ENCODE peak calls at places on chromosomes 13 and 19, in ten cellular contexts. One of them, this sample, is unnamed.

GRCh38 chr13:109840201-109840892 is 54.0 kb upstream of the IRS2 start:
- DNase-seq in neural crest cell: no peak
- DNase-seq in foreskin keratinocyte: peak
- DNase-seq in KBM-7: peak
- DNase-seq in RWPE1: peak
- DNase-seq in CD8-positive, alpha-beta memory T cell: no peak
- DNase-seq in lower leg skin: peak
- DNase-seq in iris pigment epithelial cell: peak
- DNase-seq in DMS153: no peak
- DNase-seq in stimulated activated effector memory CD8-positive, alpha-beta T cell treated with anti-CD3 and anti-CD28 coated beads, Interleukin-12 subunit alpha, Interleukin-12 subunit beta, amount 100 ng/mL, for 72 hours: no peak
- DNase-seq in this sample: peak

GRCh38 chr13:34044660-34045080 is 226.7 kb downstream of the RFC3 start:
- DNase-seq in neural crest cell: no peak
- DNase-seq in foreskin keratinocyte: peak
- DNase-seq in KBM-7: no peak
- DNase-seq in RWPE1: peak
- DNase-seq in CD8-positive, alpha-beta memory T cell: no peak
- DNase-seq in lower leg skin: no peak
- DNase-seq in iris pigment epithelial cell: peak
- DNase-seq in DMS153: no peak
- DNase-seq in stimulated activated effector memory CD8-positive, alpha-beta T cell treated with anti-CD3 and anti-CD28 coated beads, Interleukin-12 subunit alpha, Interleukin-12 subunit beta, amount 100 ng/mL, for 72 hours: no peak
- DNase-seq in this sample: peak

GRCh38 chr19:55647732-55648656 is at the start of gene CCDC106:
- DNase-seq in neural crest cell: peak
- DNase-seq in foreskin keratinocyte: peak
- DNase-seq in KBM-7: peak
- DNase-seq in RWPE1: peak
- DNase-seq in CD8-positive, alpha-beta memory T cell: peak
- DNase-seq in lower leg skin: no peak
- DNase-seq in iris pigment epithelial cell: peak
- DNase-seq in DMS153: no peak
- DNase-seq in stimulated activated effector memory CD8-positive, alpha-beta T cell treated with anti-CD3 and anti-CD28 coated beads, Interleukin-12 subunit alpha, Interleukin-12 subunit beta, amount 100 ng/mL, for 72 hours: peak
- DNase-seq in this sample: no peak

GRCh38 chr19:30854661-30855060 is 482.5 kb downstream of the ZNF536 start:
- DNase-seq in neural crest cell: no peak
- DNase-seq in foreskin keratinocyte: no peak
- DNase-seq in KBM-7: no peak
- DNase-seq in RWPE1: no peak
- DNase-seq in CD8-positive, alpha-beta memory T cell: no peak
- DNase-seq in lower leg skin: peak
- DNase-seq in iris pigment epithelial cell: no peak
- DNase-seq in DMS153: no peak
- DNase-seq in stimulated activated effector memory CD8-positive, alpha-beta T cell treated with anti-CD3 and anti-CD28 coated beads, Interleukin-12 subunit alpha, Interleukin-12 subunit beta, amount 100 ng/mL, for 72 hours: peak
- DNase-seq in this sample: no peak

GRCh38 chr19:50977626-50978025 is 6.1 kb downstream of the KLK7 start:
- DNase-seq in neural crest cell: no peak
- DNase-seq in foreskin keratinocyte: no peak
- DNase-seq in KBM-7: no peak
- DNase-seq in RWPE1: no peak
- DNase-seq in CD8-positive, alpha-beta memory T cell: no peak
- DNase-seq in lower leg skin: no peak
- DNase-seq in iris pigment epithelial cell: no peak
- DNase-seq in DMS153: no peak
- DNase-seq in stimulated activated effector memory CD8-positive, alpha-beta T cell treated with anti-CD3 and anti-CD28 coated beads, Interleukin-12 subunit alpha, Interleukin-12 subunit beta, amount 100 ng/mL, for 72 hours: no peak
- DNase-seq in this sample: peak

GRCh38 chr13:48839171-48839570 is 136.5 kb upstream of the FNDC3A start:
- DNase-seq in neural crest cell: no peak
- DNase-seq in foreskin keratinocyte: no peak
- DNase-seq in KBM-7: no peak
- DNase-seq in RWPE1: no peak
- DNase-seq in CD8-positive, alpha-beta memory T cell: no peak
- DNase-seq in lower leg skin: no peak
- DNase-seq in iris pigment epithelial cell: peak
- DNase-seq in DMS153: no peak
- DNase-seq in stimulated activated effector memory CD8-positive, alpha-beta T cell treated with anti-CD3 and anti-CD28 coated beads, Interleukin-12 subunit alpha, Interleukin-12 subunit beta, amount 100 ng/mL, for 72 hours: no peak
- DNase-seq in this sample: no peak

GRCh38 chr19:12000152-12000981 is 35.1 kb downstream of the ZNF433 start:
- DNase-seq in neural crest cell: no peak
- DNase-seq in foreskin keratinocyte: no peak
- DNase-seq in KBM-7: no peak
- DNase-seq in RWPE1: no peak
- DNase-seq in CD8-positive, alpha-beta memory T cell: no peak
- DNase-seq in lower leg skin: no peak
- DNase-seq in iris pigment epithelial cell: peak
- DNase-seq in DMS153: no peak
- DNase-seq in stimulated activated effector memory CD8-positive, alpha-beta T cell treated with anti-CD3 and anti-CD28 coated beads, Interleukin-12 subunit alpha, Interleukin-12 subunit beta, amount 100 ng/mL, for 72 hours: no peak
- DNase-seq in this sample: no peak

GRCh38 chr13:36193151-36193855 is 21.1 kb downstream of the SOHLH2 start:
- DNase-seq in neural crest cell: no peak
- DNase-seq in foreskin keratinocyte: peak
- DNase-seq in KBM-7: no peak
- DNase-seq in RWPE1: peak
- DNase-seq in CD8-positive, alpha-beta memory T cell: no peak
- DNase-seq in lower leg skin: no peak
- DNase-seq in iris pigment epithelial cell: peak
- DNase-seq in DMS153: no peak
- DNase-seq in stimulated activated effector memory CD8-positive, alpha-beta T cell treated with anti-CD3 and anti-CD28 coated beads, Interleukin-12 subunit alpha, Interleukin-12 subunit beta, amount 100 ng/mL, for 72 hours: no peak
- DNase-seq in this sample: no peak

GRCh38 chr19:17405250-17406038 is at the start of gene BST2:
- DNase-seq in neural crest cell: no peak
- DNase-seq in foreskin keratinocyte: peak
- DNase-seq in KBM-7: peak
- DNase-seq in RWPE1: peak
- DNase-seq in CD8-positive, alpha-beta memory T cell: peak
- DNase-seq in lower leg skin: no peak
- DNase-seq in iris pigment epithelial cell: peak
- DNase-seq in DMS153: peak
- DNase-seq in stimulated activated effector memory CD8-positive, alpha-beta T cell treated with anti-CD3 and anti-CD28 coated beads, Interleukin-12 subunit alpha, Interleukin-12 subunit beta, amount 100 ng/mL, for 72 hours: peak
- DNase-seq in this sample: peak

GRCh38 chr19:54389556-54389955 is 24.8 kb upstream of the LAIR1 start:
- DNase-seq in neural crest cell: no peak
- DNase-seq in foreskin keratinocyte: no peak
- DNase-seq in KBM-7: peak
- DNase-seq in RWPE1: no peak
- DNase-seq in CD8-positive, alpha-beta memory T cell: no peak
- DNase-seq in lower leg skin: no peak
- DNase-seq in iris pigment epithelial cell: no peak
- DNase-seq in DMS153: no peak
- DNase-seq in stimulated activated effector memory CD8-positive, alpha-beta T cell treated with anti-CD3 and anti-CD28 coated beads, Interleukin-12 subunit alpha, Interleukin-12 subunit beta, amount 100 ng/mL, for 72 hours: no peak
- DNase-seq in this sample: no peak

GRCh38 chr19:45848922-45849321 is 14.0 kb downstream of the SYMPK start:
- DNase-seq in neural crest cell: no peak
- DNase-seq in foreskin keratinocyte: no peak
- DNase-seq in KBM-7: peak
- DNase-seq in RWPE1: no peak
- DNase-seq in CD8-positive, alpha-beta memory T cell: peak
- DNase-seq in lower leg skin: no peak
- DNase-seq in iris pigment epithelial cell: no peak
- DNase-seq in DMS153: no peak
- DNase-seq in stimulated activated effector memory CD8-positive, alpha-beta T cell treated with anti-CD3 and anti-CD28 coated beads, Interleukin-12 subunit alpha, Interleukin-12 subunit beta, amount 100 ng/mL, for 72 hours: no peak
- DNase-seq in this sample: no peak

GRCh38 chr13:53254495-53254894 is 225.9 kb downstream of the OLFM4 start:
- DNase-seq in neural crest cell: peak
- DNase-seq in foreskin keratinocyte: no peak
- DNase-seq in KBM-7: no peak
- DNase-seq in RWPE1: peak
- DNase-seq in CD8-positive, alpha-beta memory T cell: no peak
- DNase-seq in lower leg skin: no peak
- DNase-seq in iris pigment epithelial cell: no peak
- DNase-seq in DMS153: no peak
- DNase-seq in stimulated activated effector memory CD8-positive, alpha-beta T cell treated with anti-CD3 and anti-CD28 coated beads, Interleukin-12 subunit alpha, Interleukin-12 subunit beta, amount 100 ng/mL, for 72 hours: no peak
- DNase-seq in this sample: no peak

GRCh38 chr19:17063412-17063811 is 11.8 kb downstream of the HAUS8 start:
- DNase-seq in neural crest cell: no peak
- DNase-seq in foreskin keratinocyte: no peak
- DNase-seq in KBM-7: no peak
- DNase-seq in RWPE1: no peak
- DNase-seq in CD8-positive, alpha-beta memory T cell: no peak
- DNase-seq in lower leg skin: no peak
- DNase-seq in iris pigment epithelial cell: no peak
- DNase-seq in DMS153: no peak
- DNase-seq in stimulated activated effector memory CD8-positive, alpha-beta T cell treated with anti-CD3 and anti-CD28 coated beads, Interleukin-12 subunit alpha, Interleukin-12 subunit beta, amount 100 ng/mL, for 72 hours: no peak
- DNase-seq in this sample: no peak

GRCh38 chr13:46211116-46211515 is 612 bp upstream of the LRRC63 start:
- DNase-seq in neural crest cell: no peak
- DNase-seq in foreskin keratinocyte: no peak
- DNase-seq in KBM-7: peak
- DNase-seq in RWPE1: peak
- DNase-seq in CD8-positive, alpha-beta memory T cell: peak
- DNase-seq in lower leg skin: no peak
- DNase-seq in iris pigment epithelial cell: no peak
- DNase-seq in DMS153: peak
- DNase-seq in stimulated activated effector memory CD8-positive, alpha-beta T cell treated with anti-CD3 and anti-CD28 coated beads, Interleukin-12 subunit alpha, Interleukin-12 subunit beta, amount 100 ng/mL, for 72 hours: peak
- DNase-seq in this sample: no peak

GRCh38 chr13:109941951-109942350 is 155.6 kb upstream of the IRS2 start:
- DNase-seq in neural crest cell: no peak
- DNase-seq in foreskin keratinocyte: peak
- DNase-seq in KBM-7: no peak
- DNase-seq in RWPE1: peak
- DNase-seq in CD8-positive, alpha-beta memory T cell: no peak
- DNase-seq in lower leg skin: no peak
- DNase-seq in iris pigment epithelial cell: peak
- DNase-seq in DMS153: no peak
- DNase-seq in stimulated activated effector memory CD8-positive, alpha-beta T cell treated with anti-CD3 and anti-CD28 coated beads, Interleukin-12 subunit alpha, Interleukin-12 subunit beta, amount 100 ng/mL, for 72 hours: no peak
- DNase-seq in this sample: no peak

GRCh38 chr19:14686411-14686810 is 3.4 kb upstream of the ZNF333 start:
- DNase-seq in neural crest cell: no peak
- DNase-seq in foreskin keratinocyte: peak
- DNase-seq in KBM-7: peak
- DNase-seq in RWPE1: no peak
- DNase-seq in CD8-positive, alpha-beta memory T cell: peak
- DNase-seq in lower leg skin: no peak
- DNase-seq in iris pigment epithelial cell: peak
- DNase-seq in DMS153: no peak
- DNase-seq in stimulated activated effector memory CD8-positive, alpha-beta T cell treated with anti-CD3 and anti-CD28 coated beads, Interleukin-12 subunit alpha, Interleukin-12 subunit beta, amount 100 ng/mL, for 72 hours: no peak
- DNase-seq in this sample: peak

GRCh38 chr19:695350-695949 is at the start of gene PRSS57:
- DNase-seq in neural crest cell: no peak
- DNase-seq in foreskin keratinocyte: no peak
- DNase-seq in KBM-7: peak
- DNase-seq in RWPE1: no peak
- DNase-seq in CD8-positive, alpha-beta memory T cell: no peak
- DNase-seq in lower leg skin: no peak
- DNase-seq in iris pigment epithelial cell: no peak
- DNase-seq in DMS153: no peak
- DNase-seq in stimulated activated effector memory CD8-positive, alpha-beta T cell treated with anti-CD3 and anti-CD28 coated beads, Interleukin-12 subunit alpha, Interleukin-12 subunit beta, amount 100 ng/mL, for 72 hours: no peak
- DNase-seq in this sample: no peak

GRCh38 chr19:3818479-3818878 is 32.3 kb upstream of the MATK start:
- DNase-seq in neural crest cell: no peak
- DNase-seq in foreskin keratinocyte: peak
- DNase-seq in KBM-7: peak
- DNase-seq in RWPE1: peak
- DNase-seq in CD8-positive, alpha-beta memory T cell: no peak
- DNase-seq in lower leg skin: no peak
- DNase-seq in iris pigment epithelial cell: peak
- DNase-seq in DMS153: no peak
- DNase-seq in stimulated activated effector memory CD8-positive, alpha-beta T cell treated with anti-CD3 and anti-CD28 coated beads, Interleukin-12 subunit alpha, Interleukin-12 subunit beta, amount 100 ng/mL, for 72 hours: no peak
- DNase-seq in this sample: no peak

GRCh38 chr19:46866407-46867132 is 5.8 kb downstream of the ARHGAP35 start:
- DNase-seq in neural crest cell: no peak
- DNase-seq in foreskin keratinocyte: no peak
- DNase-seq in KBM-7: no peak
- DNase-seq in RWPE1: no peak
- DNase-seq in CD8-positive, alpha-beta memory T cell: no peak
- DNase-seq in lower leg skin: no peak
- DNase-seq in iris pigment epithelial cell: no peak
- DNase-seq in DMS153: no peak
- DNase-seq in stimulated activated effector memory CD8-positive, alpha-beta T cell treated with anti-CD3 and anti-CD28 coated beads, Interleukin-12 subunit alpha, Interleukin-12 subunit beta, amount 100 ng/mL, for 72 hours: no peak
- DNase-seq in this sample: no peak

GRCh38 chr13:71659427-71659826 is 207.6 kb downstream of the DACH1 start:
- DNase-seq in neural crest cell: no peak
- DNase-seq in foreskin keratinocyte: no peak
- DNase-seq in KBM-7: no peak
- DNase-seq in RWPE1: no peak
- DNase-seq in CD8-positive, alpha-beta memory T cell: no peak
- DNase-seq in lower leg skin: no peak
- DNase-seq in iris pigment epithelial cell: peak
- DNase-seq in DMS153: no peak
- DNase-seq in stimulated activated effector memory CD8-positive, alpha-beta T cell treated with anti-CD3 and anti-CD28 coated beads, Interleukin-12 subunit alpha, Interleukin-12 subunit beta, amount 100 ng/mL, for 72 hours: no peak
- DNase-seq in this sample: no peak

GRCh38 chr13:98142427-98143156 is at the start of gene FARP1:
- DNase-seq in neural crest cell: peak
- DNase-seq in foreskin keratinocyte: peak
- DNase-seq in KBM-7: peak
- DNase-seq in RWPE1: peak
- DNase-seq in CD8-positive, alpha-beta memory T cell: no peak
- DNase-seq in lower leg skin: peak
- DNase-seq in iris pigment epithelial cell: peak
- DNase-seq in DMS153: peak
- DNase-seq in stimulated activated effector memory CD8-positive, alpha-beta T cell treated with anti-CD3 and anti-CD28 coated beads, Interleukin-12 subunit alpha, Interleukin-12 subunit beta, amount 100 ng/mL, for 72 hours: peak
- DNase-seq in this sample: peak

GRCh38 chr19:16076958-16077611 is 790 bp downstream of the TPM4 start:
- DNase-seq in neural crest cell: no peak
- DNase-seq in foreskin keratinocyte: no peak
- DNase-seq in KBM-7: no peak
- DNase-seq in RWPE1: no peak
- DNase-seq in CD8-positive, alpha-beta memory T cell: no peak
- DNase-seq in lower leg skin: peak
- DNase-seq in iris pigment epithelial cell: no peak
- DNase-seq in DMS153: peak
- DNase-seq in stimulated activated effector memory CD8-positive, alpha-beta T cell treated with anti-CD3 and anti-CD28 coated beads, Interleukin-12 subunit alpha, Interleukin-12 subunit beta, amount 100 ng/mL, for 72 hours: no peak
- DNase-seq in this sample: peak

GRCh38 chr19:8575467-8575997 is 1.7 kb downstream of the MYO1F start:
- DNase-seq in neural crest cell: no peak
- DNase-seq in foreskin keratinocyte: peak
- DNase-seq in KBM-7: peak
- DNase-seq in RWPE1: peak
- DNase-seq in CD8-positive, alpha-beta memory T cell: peak
- DNase-seq in lower leg skin: no peak
- DNase-seq in iris pigment epithelial cell: peak
- DNase-seq in DMS153: no peak
- DNase-seq in stimulated activated effector memory CD8-positive, alpha-beta T cell treated with anti-CD3 and anti-CD28 coated beads, Interleukin-12 subunit alpha, Interleukin-12 subunit beta, amount 100 ng/mL, for 72 hours: peak
- DNase-seq in this sample: peak

GRCh38 chr13:40812724-40813445 is 23.5 kb downstream of the SLC25A15 start:
- DNase-seq in neural crest cell: no peak
- DNase-seq in foreskin keratinocyte: peak
- DNase-seq in KBM-7: no peak
- DNase-seq in RWPE1: peak
- DNase-seq in CD8-positive, alpha-beta memory T cell: no peak
- DNase-seq in lower leg skin: no peak
- DNase-seq in iris pigment epithelial cell: peak
- DNase-seq in DMS153: no peak
- DNase-seq in stimulated activated effector memory CD8-positive, alpha-beta T cell treated with anti-CD3 and anti-CD28 coated beads, Interleukin-12 subunit alpha, Interleukin-12 subunit beta, amount 100 ng/mL, for 72 hours: no peak
- DNase-seq in this sample: no peak

GRCh38 chr19:29576043-29576442 is 30.0 kb upstream of the POP4 start:
- DNase-seq in neural crest cell: no peak
- DNase-seq in foreskin keratinocyte: peak
- DNase-seq in KBM-7: no peak
- DNase-seq in RWPE1: no peak
- DNase-seq in CD8-positive, alpha-beta memory T cell: no peak
- DNase-seq in lower leg skin: peak
- DNase-seq in iris pigment epithelial cell: no peak
- DNase-seq in DMS153: no peak
- DNase-seq in stimulated activated effector memory CD8-positive, alpha-beta T cell treated with anti-CD3 and anti-CD28 coated beads, Interleukin-12 subunit alpha, Interleukin-12 subunit beta, amount 100 ng/mL, for 72 hours: no peak
- DNase-seq in this sample: no peak

GRCh38 chr19:49213791-49214190 is 56.2 kb downstream of the TRPM4 start:
- DNase-seq in neural crest cell: no peak
- DNase-seq in foreskin keratinocyte: no peak
- DNase-seq in KBM-7: peak
- DNase-seq in RWPE1: no peak
- DNase-seq in CD8-positive, alpha-beta memory T cell: no peak
- DNase-seq in lower leg skin: no peak
- DNase-seq in iris pigment epithelial cell: no peak
- DNase-seq in DMS153: no peak
- DNase-seq in stimulated activated effector memory CD8-positive, alpha-beta T cell treated with anti-CD3 and anti-CD28 coated beads, Interleukin-12 subunit alpha, Interleukin-12 subunit beta, amount 100 ng/mL, for 72 hours: no peak
- DNase-seq in this sample: no peak